ENCODE peak calls at places on chromosomes 2 and 18, in five cellular contexts. C is posterior cingulate gyrus; O is activated CD4-positive, alpha-beta T cell treated with anti-CD3 and anti-CD28 coated beads, Interleukin-2, amount 10 ng/mL, durations not matched to agents 7 days and 5 days; X is A549; W is cardiac muscle cell. U is an unnamed sample.

GRCh38 chr2:168782271-168782670 is 20.2 kb upstream of the NOSTRIN start:
- DNase-seq in C (no peak), O (no peak), X (no peak), W (no peak), U (no peak)

GRCh38 chr2:110931648-110932047 is 189.1 kb upstream of the BCL2L11 start:
- DNase-seq in C (no peak), O (no peak), X (no peak), W (no peak), U (no peak)

GRCh38 chr2:66445781-66446177 is 10.9 kb downstream of the MEIS1 start:
- DNase-seq in C (peak; percentile 69), O (no peak), X (no peak), W (peak; percentile 74), U (no peak)

GRCh38 chr2:70553334-70553583 is 367 bp downstream of the TGFA start:
- DNase-seq in C (no peak), O (no peak), X (no peak), W (no peak), U (no peak)

GRCh38 chr2:144274131-144274530 is 245.8 kb downstream of the ZEB2 start:
- DNase-seq in C (no peak), O (no peak), X (no peak), W (no peak), U (no peak)

GRCh38 chr18:22503803-22504202 is 86.1 kb upstream of the CTAGE1 start:
- DNase-seq in C (no peak), O (no peak), X (no peak), W (no peak), U (no peak)

GRCh38 chr2:240730506-240731326 is 39.0 kb downstream of the AQP12A start:
- DNase-seq in C (no peak), O (no peak), X (no peak), W (no peak), U (no peak)

GRCh38 chr2:37876227-37876626 is 48.9 kb upstream of the RMDN2 start:
- DNase-seq in C (no peak), O (no peak), X (no peak), W (no peak), U (no peak)

GRCh38 chr2:217695033-217695520 is 307.7 kb downstream of the TNS1 start:
- DNase-seq in C (no peak), O (no peak), X (no peak), W (no peak), U (no peak)